ENCODE peak calls at places on chromosomes 3 and 15, in six cellular contexts. S is MCF 10A; D is lung; B is stimulated activated CD4-positive, alpha-beta T cell treated with anti-CD3 and anti-CD28 coated beads, Interleukin-12 subunit alpha, Interleukin-12 subunit beta, amount 100 ng/mL, for 24 hours; Q is fibroblast of lung; U is Daoy. F is an unnamed sample.

GRCh38 chr3:27596920-27597319 is 112.7 kb upstream of the SLC4A7 start:
- DNase-seq in S (no peak), D (no peak), B (no peak), Q (no peak), U (peak), F (no peak)

GRCh38 chr3:195081242-195081963 is 189.6 kb downstream of the XXYLT1 start:
- DNase-seq in S (no peak), D (no peak), B (no peak), Q (peak), U (peak), F (no peak)

GRCh38 chr3:72058493-72059081 is 273.6 kb upstream of the PROK2 start:
- DNase-seq in S (no peak), D (no peak), B (no peak), Q (no peak), U (no peak), F (no peak)

GRCh38 chr15:89088605-89089315 is 504 bp downstream of the ABHD2 start:
- DNase-seq in S (no peak), D (no peak), B (no peak), Q (peak), U (peak), F (no peak)

GRCh38 chr3:157130138-157130880 is 29.6 kb downstream of the CCNL1 start:
- DNase-seq in S (peak), D (peak), B (peak), Q (peak), U (peak), F (no peak)

GRCh38 chr3:9695322-9695721 is 8.3 kb upstream of the CPNE9 start:
- DNase-seq in S (no peak), D (no peak), B (no peak), Q (no peak), U (no peak), F (no peak)

GRCh38 chr15:50744601-50745000 is 20.9 kb downstream of the SPPL2A start:
- DNase-seq in S (no peak), D (no peak), B (no peak), Q (peak), U (no peak), F (no peak)

GRCh38 chr3:89059201-89059600 is 48.2 kb upstream of the EPHA3 start:
- DNase-seq in S (peak), D (no peak), B (no peak), Q (peak), U (peak), F (no peak)

GRCh38 chr15:47945869-47946666 is 174.7 kb upstream of the SLC24A5 start:
- DNase-seq in S (no peak), D (no peak), B (no peak), Q (no peak), U (no peak), F (no peak)

GRCh38 chr3:80263260-80263659 is 495.5 kb upstream of the ROBO1 start:
- DNase-seq in S (no peak), D (no peak), B (no peak), Q (no peak), U (no peak), F (no peak)

GRCh38 chr3:129432036-129432435 is 3.6 kb upstream of the EFCAB12 start:
- DNase-seq in S (no peak), D (no peak), B (no peak), Q (no peak), U (no peak), F (no peak)

GRCh38 chr3:197458179-197458707 is 97.5 kb downstream of the BDH1 start:
- DNase-seq in S (peak), D (no peak), B (peak), Q (no peak), U (peak), F (no peak)

GRCh38 chr3:172542089-172542488 is 18.9 kb upstream of the TNFSF10 start:
- DNase-seq in S (no peak), D (no peak), B (no peak), Q (no peak), U (no peak), F (no peak)

F was measured in GOT3.